ENCODE peak calls at places on chromosomes 12 and 14, in seven cellular contexts. D, J, A, K, F, B and G are unnamed samples.

GRCh38 chr12:124248862-124249825 is 45.7 kb upstream of the RFLNA start:
- DNase-seq in D (no peak), J (no peak), A (no peak), K (no peak), F (no peak), B (no peak), G (no peak)

GRCh38 chr14:24237463-24237955 is 4.8 kb downstream of the GMPR2 start:
- DNase-seq in D (no peak), J (no peak), A (no peak), K (no peak), F (no peak), B (no peak), G (no peak)

GRCh38 chr12:114751712-114752111 is 67.7 kb upstream of the TBX3 start:
- DNase-seq in D (no peak), J (no peak), A (no peak), K (peak), F (no peak), B (no peak), G (no peak)

GRCh38 chr14:63174760-63175191 is 29.5 kb upstream of the RHOJ start:
- DNase-seq in D (peak), J (peak), A (peak), K (peak), F (peak), B (peak), G (no peak)

GRCh38 chr14:32075636-32076277 is 1.3 kb upstream of the ARHGAP5 start:
- DNase-seq in D (no peak), J (peak), A (peak), K (peak), F (peak), B (peak), G (no peak)

GRCh38 chr12:25054783-25055144 is 105.9 kb upstream of the BCAT1 start:
- DNase-seq in D (no peak), J (no peak), A (peak), K (no peak), F (no peak), B (no peak), G (no peak)

GRCh38 chr14:63204407-63205280 is at the start of gene RHOJ:
- DNase-seq in D (peak), J (peak), A (peak), K (peak), F (no peak), B (no peak), G (no peak)

GRCh38 chr14:99968156-99968920 is 96.9 kb upstream of the EVL start:
- DNase-seq in D (no peak), J (no peak), A (peak), K (no peak), F (peak), B (no peak), G (no peak)

GRCh38 chr14:85991156-85991555 is 461.2 kb downstream of the FLRT2 start:
- DNase-seq in D (no peak), J (no peak), A (peak), K (no peak), F (peak), B (no peak), G (no peak)

GRCh38 chr14:85987292-85987691 is 457.3 kb downstream of the FLRT2 start:
- DNase-seq in D (no peak), J (no peak), A (no peak), K (peak), F (no peak), B (no peak), G (no peak)
- H2BK5ac ChIP-seq in D (no peak), J (no peak), A (no peak), K (no peak), F (no peak), B (no peak), G (no peak)

GRCh38 chr14:104237651-104238423 is 99.5 kb downstream of the KIF26A start:
- DNase-seq in D (peak), J (no peak), A (no peak), K (no peak), F (no peak), B (no peak), G (peak)
- H2BK5ac ChIP-seq in D (no peak), J (no peak), A (no peak), K (no peak), F (no peak), B (no peak), G (no peak)

GRCh38 chr12:10849425-10849878 is at the start of gene PRR4:
- DNase-seq in D (no peak), J (no peak), A (no peak), K (no peak), F (no peak), B (no peak), G (no peak)

GRCh38 chr12:10855807-10856206 is 6.5 kb upstream of the PRR4 start:
- DNase-seq in D (no peak), J (no peak), A (no peak), K (no peak), F (no peak), B (no peak), G (no peak)

GRCh38 chr12:10851243-10851858 is 2.1 kb upstream of the PRR4 start:
- DNase-seq in D (no peak), J (no peak), A (no peak), K (no peak), F (no peak), B (no peak), G (no peak)

GRCh38 chr12:10853746-10854145 is 4.5 kb upstream of the PRR4 start:
- DNase-seq in D (no peak), J (no peak), A (no peak), K (no peak), F (no peak), B (no peak), G (no peak)
- H2BK5ac ChIP-seq in D (no peak), J (no peak), A (no peak), K (no peak), F (no peak), B (no peak), G (no peak)

DNA sequence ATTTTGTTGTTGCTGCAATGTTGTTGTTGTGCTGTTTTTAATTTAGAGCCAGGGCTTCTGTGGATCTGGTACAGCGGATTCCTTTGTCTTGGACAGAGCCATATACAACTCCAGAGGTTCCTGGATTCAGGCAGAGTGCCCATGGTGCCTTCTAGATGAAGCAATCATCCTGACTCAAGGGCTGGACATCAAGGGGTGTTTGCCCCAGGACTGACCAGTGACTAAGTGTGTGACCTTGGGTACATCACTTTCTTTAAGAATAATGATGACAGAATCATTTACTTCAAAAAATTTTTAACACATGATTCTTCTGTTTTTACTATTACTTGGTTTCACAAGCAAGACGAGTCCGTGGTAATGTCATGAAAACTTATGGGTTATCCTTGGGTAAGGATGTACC is 397.3 kb downstream of the ZFP36L1 start:
- DNase-seq in D (no peak), J (no peak), A (peak), K (no peak), F (peak), B (peak), G (no peak)
- H2BK5ac ChIP-seq in D (no peak), J (no peak), A (peak), K (no peak), F (no peak), B (peak), G (no peak)

GRCh38 chr12:53481108-53481442 is 18.2 kb downstream of the MAP3K12 start:
- DNase-seq in D (no peak), J (no peak), A (no peak), K (no peak), F (no peak), B (no peak), G (no peak)

GRCh38 chr12:53476769-53477209 is 22.5 kb downstream of the MAP3K12 start:
- DNase-seq in D (no peak), J (no peak), A (no peak), K (peak), F (peak), B (peak), G (no peak)

GRCh38 chr12:53480425-53481107 is 18.7 kb downstream of the MAP3K12 start:
- DNase-seq in D (no peak), J (no peak), A (no peak), K (no peak), F (no peak), B (no peak), G (no peak)

GRCh38 chr12:53479314-53479713 is 19.9 kb downstream of the MAP3K12 start:
- DNase-seq in D (no peak), J (no peak), A (no peak), K (no peak), F (no peak), B (no peak), G (no peak)

DNA sequence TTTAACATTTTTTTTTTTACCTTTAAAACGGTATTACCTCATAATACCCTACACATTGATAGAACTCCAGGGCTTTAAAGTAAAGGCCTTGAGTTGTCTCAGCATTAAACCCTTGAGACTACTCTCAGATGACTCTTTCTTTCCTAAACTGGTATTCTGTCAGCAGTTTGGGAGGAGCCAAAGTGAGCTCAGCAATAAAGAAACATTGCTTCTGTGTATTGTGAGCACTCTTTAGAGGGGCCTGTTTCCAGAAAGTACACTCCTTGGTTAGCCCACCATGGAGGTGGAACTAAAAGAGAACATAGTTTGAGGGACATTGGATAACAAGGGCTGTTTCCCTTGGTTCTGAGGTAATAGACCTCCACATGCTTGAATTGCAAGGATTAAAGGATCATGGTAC is 20.4 kb downstream of the MAP3K12 start:
- DNase-seq in D (no peak), J (no peak), A (no peak), K (no peak), F (peak), B (no peak), G (no peak)
- H2BK5ac ChIP-seq in D (no peak), J (no peak), A (no peak), K (no peak), F (no peak), B (no peak), G (no peak)

DNA sequence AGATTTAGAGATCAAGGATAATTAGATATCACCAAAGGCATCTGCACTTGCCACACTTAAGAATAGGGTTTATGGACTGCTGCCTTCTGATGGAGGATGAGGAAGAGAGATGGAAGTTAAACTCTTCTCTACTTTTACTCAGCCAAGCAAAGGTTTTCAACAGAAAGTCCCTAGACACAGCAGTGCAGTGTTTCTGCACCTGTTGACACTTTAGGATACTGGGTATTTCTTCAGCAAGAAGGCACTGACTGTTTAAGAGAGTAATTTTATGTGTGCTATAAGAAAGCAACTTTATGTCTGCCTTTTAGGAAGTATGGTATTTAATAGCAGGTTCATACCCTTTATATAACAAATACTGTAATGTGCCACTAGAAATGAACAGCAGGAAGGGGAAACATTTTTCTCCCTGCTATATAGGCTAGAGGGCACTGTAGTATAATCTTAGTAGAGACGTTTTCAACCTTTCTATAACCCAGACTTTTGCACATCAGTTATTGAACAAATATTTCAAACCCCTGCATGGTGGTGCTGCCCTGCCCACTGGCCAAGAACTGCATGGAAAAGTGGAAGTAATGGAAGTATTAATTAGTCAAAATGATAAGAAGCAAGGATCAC is 225.0 kb upstream of the GRIP1 start:
- DNase-seq in D (no peak), J (no peak), A (no peak), K (no peak), F (no peak), B (no peak), G (no peak)
- H2BK5ac ChIP-seq in D (no peak), J (no peak), A (no peak), K (no peak), F (no peak), B (no peak), G (no peak)